ENCODE peak calls at places on chromosomes 16 and 17, in eight cellular contexts. C is GM12865, Y is cardiac muscle cell, B is OCI-LY7, L is endothelial cell of umbilical vein, E is HFF-Myc, J is fibroblast of lung, I is neuronal stem cell. O is an unnamed sample.

GRCh38 chr16:14401839-14402115 is 228.3 kb downstream of the PARN start:
- DNase-seq in C (no peak), Y (peak), B (no peak), L (no peak), E (no peak), J (peak), I (no peak), O (no peak)

GRCh38 chr16:6374816-6375215 is 957.8 kb upstream of the RBFOX1 start:
- DNase-seq in C (no peak), Y (no peak), B (no peak), L (no peak), E (no peak), J (no peak), I (no peak), O (no peak)

GRCh38 chr17:14048169-14048568 is 21.1 kb upstream of the COX10 start:
- DNase-seq in C (no peak), Y (no peak), B (no peak), L (no peak), E (no peak), J (no peak), I (no peak), O (no peak)

GRCh38 chr16:65658339-65659275 is 536.7 kb upstream of the CDH11 start:
- DNase-seq in C (no peak), Y (peak), B (no peak), L (peak), E (peak), J (peak), I (no peak), O (no peak)

GRCh38 chr17:3532859-3533142 is 24.8 kb downstream of the TRPV3 start:
- DNase-seq in C (no peak), Y (no peak), B (no peak), L (no peak), E (no peak), J (no peak), I (no peak), O (no peak)

GRCh38 chr17:42039794-42040763 is 10.3 kb downstream of the C17orf113 start:
- DNase-seq in C (no peak), Y (peak), B (no peak), L (no peak), E (no peak), J (no peak), I (no peak), O (no peak)

GRCh38 chr16:87949071-87949744 is 2.0 kb upstream of the BANP start:
- DNase-seq in C (no peak), Y (no peak), B (peak), L (no peak), E (no peak), J (no peak), I (no peak), O (no peak)

GRCh38 chr17:41061969-41062368 is 2.1 kb upstream of the KRTAP2-3 start:
- DNase-seq in C (no peak), Y (peak), B (no peak), L (no peak), E (peak), J (peak), I (no peak), O (no peak)

GRCh38 chr16:31561698-31562233 is 34.1 kb downstream of the AHSP start:
- DNase-seq in C (no peak), Y (no peak), B (no peak), L (no peak), E (no peak), J (no peak), I (no peak), O (no peak)

GRCh38 chr16:57771141-57771785 is 31.0 kb downstream of the KIFC3 start:
- DNase-seq in C (no peak), Y (no peak), B (no peak), L (no peak), E (no peak), J (no peak), I (no peak), O (no peak)

GRCh38 chr16:77894054-77894632 is 105.8 kb downstream of the VAT1L start:
- DNase-seq in C (no peak), Y (no peak), B (no peak), L (no peak), E (no peak), J (no peak), I (no peak), O (no peak)

GRCh38 chr16:61131447-61131846 is 904.8 kb downstream of the CDH8 start:
- DNase-seq in C (no peak), Y (no peak), B (no peak), L (no peak), E (no peak), J (no peak), I (no peak), O (no peak)
- H3K4me3 ChIP-seq in C (no peak), Y (no peak), B (no peak), L (no peak), E (no peak), J (no peak), I (no peak), O (no peak)

GRCh38 chr16:728890-729744 is 2.2 kb downstream of the HAGHL start:
- DNase-seq in C (peak), Y (no peak), B (no peak), L (no peak), E (no peak), J (no peak), I (no peak), O (no peak)
- H3K4me3 ChIP-seq in C (peak), Y (no peak), B (no peak), L (no peak), E (peak), J (peak), I (peak), O (no peak)

GRCh38 chr17:47651704-47652103 is 2.0 kb downstream of the KPNB1 start:
- DNase-seq in C (no peak), Y (no peak), B (no peak), L (no peak), E (no peak), J (no peak), I (no peak), O (no peak)
- H3K4me3 ChIP-seq in C (peak), Y (peak), B (peak), L (no peak), E (peak), J (peak), I (no peak), O (peak)

DNA sequence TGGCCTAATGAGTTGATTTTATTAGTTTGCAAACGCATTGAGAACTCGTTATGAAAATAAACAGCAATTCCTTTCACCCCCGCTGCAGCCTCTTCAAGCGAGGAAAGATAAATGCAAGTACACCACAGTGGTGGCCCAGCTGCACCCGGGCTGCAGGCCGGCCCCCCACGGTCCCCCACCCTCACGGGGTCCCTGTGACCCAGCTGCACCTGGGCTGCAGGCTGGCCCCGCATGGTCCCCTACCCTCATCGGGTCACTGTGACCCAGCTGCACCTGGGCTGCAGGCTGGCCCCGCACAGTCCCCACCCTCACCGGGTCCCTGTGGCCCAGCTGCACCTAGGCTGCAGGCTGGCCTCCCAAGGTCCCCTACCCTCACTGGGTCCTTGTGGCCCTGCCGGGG is 32.2 kb downstream of the SDK2 start:
- DNase-seq in C (no peak), Y (no peak), B (peak), L (no peak), E (no peak), J (no peak), I (no peak), O (no peak)
- H3K4me3 ChIP-seq in C (no peak), Y (no peak), B (no peak), L (no peak), E (no peak), J (no peak), I (no peak), O (no peak)

GRCh38 chr16:2474877-2475412 is at the start of gene TBC1D24:
- DNase-seq in C (peak), Y (peak), B (peak), L (peak), E (no peak), J (peak), I (peak), O (peak)

GRCh38 chr16:2472885-2473284 is 1.8 kb downstream of the NTN3 start:
- DNase-seq in C (no peak), Y (no peak), B (no peak), L (no peak), E (no peak), J (no peak), I (no peak), O (no peak)

GRCh38 chr16:2472488-2472864 is 1.4 kb downstream of the NTN3 start:
- DNase-seq in C (no peak), Y (no peak), B (no peak), L (no peak), E (no peak), J (no peak), I (no peak), O (no peak)

GRCh38 chr16:2473999-2474876 is 689 bp upstream of the TBC1D24 start:
- DNase-seq in C (peak), Y (peak), B (peak), L (peak), E (no peak), J (no peak), I (no peak), O (peak)

GRCh38 chr16:2473425-2473926 is 1.5 kb upstream of the TBC1D24 start:
- DNase-seq in C (no peak), Y (no peak), B (peak), L (no peak), E (no peak), J (no peak), I (no peak), O (peak)
- H3K4me3 ChIP-seq in C (peak), Y (peak), B (peak), L (no peak), E (peak), J (peak), I (peak), O (no peak)

GRCh38 chr16:12800751-12801308 is 2.9 kb downstream of the CPPED1 start:
- DNase-seq in C (no peak), Y (no peak), B (no peak), L (peak), E (no peak), J (no peak), I (no peak), O (no peak)
- H3K4me3 ChIP-seq in C (no peak), Y (no peak), B (no peak), L (no peak), E (no peak), J (no peak), I (no peak), O (no peak)

DNA sequence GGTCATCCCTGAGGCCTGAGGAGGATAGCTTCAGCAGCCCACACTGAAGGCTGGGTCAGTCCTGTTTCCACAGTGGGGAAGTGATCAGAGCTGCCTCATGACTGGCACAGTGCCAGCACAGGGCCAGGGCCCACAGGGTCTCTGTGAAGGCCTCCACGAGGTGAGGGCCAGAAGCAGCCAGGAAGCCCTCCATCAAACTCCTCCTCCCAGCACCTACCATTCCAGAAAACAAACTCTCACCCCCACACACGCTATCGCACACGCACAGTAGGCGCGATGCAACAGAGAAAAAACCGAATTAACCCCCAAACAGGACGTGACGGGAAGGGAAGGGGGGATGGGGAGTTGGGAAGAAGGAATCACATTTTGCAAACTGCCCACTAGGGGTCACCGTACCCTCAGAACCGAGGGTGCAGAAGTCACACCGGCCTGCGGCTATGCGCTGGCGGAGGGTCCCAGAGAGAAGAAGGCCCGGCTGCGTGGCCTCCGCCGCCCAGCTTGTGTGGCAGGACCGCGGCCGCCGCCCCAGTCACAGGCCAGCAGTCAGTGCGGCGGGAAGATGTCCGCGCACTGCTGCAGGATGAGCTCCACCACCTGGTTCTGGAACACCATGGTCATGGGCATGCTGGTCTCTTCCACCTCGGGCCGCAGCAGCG is 37.6 kb downstream of the ARHGAP27 start:
- DNase-seq in C (peak), Y (peak), B (peak), L (peak), E (peak), J (peak), I (peak), O (peak)
- H3K4me3 ChIP-seq in C (no peak), Y (no peak), B (no peak), L (no peak), E (peak), J (peak), I (no peak), O (no peak)

GRCh38 chr17:1111599-1112443 is 68.0 kb downstream of the ABR start:
- DNase-seq in C (no peak), Y (peak), B (no peak), L (no peak), E (no peak), J (no peak), I (no peak), O (no peak)

GRCh38 chr17:1108810-1109605 is 70.8 kb downstream of the ABR start:
- DNase-seq in C (peak), Y (peak), B (peak), L (peak), E (no peak), J (peak), I (no peak), O (peak)

GRCh38 chr17:1110844-1111598 is 68.8 kb downstream of the ABR start:
- DNase-seq in C (no peak), Y (peak), B (no peak), L (peak), E (peak), J (peak), I (no peak), O (no peak)

GRCh38 chr17:1109606-1110523 is 69.9 kb downstream of the ABR start:
- DNase-seq in C (peak), Y (no peak), B (no peak), L (no peak), E (no peak), J (no peak), I (no peak), O (no peak)

GRCh38 chr17:1110524-1110843 is 69.3 kb downstream of the ABR start:
- DNase-seq in C (no peak), Y (no peak), B (no peak), L (no peak), E (no peak), J (no peak), I (no peak), O (no peak)
- H3K4me3 ChIP-seq in C (no peak), Y (no peak), B (no peak), L (no peak), E (no peak), J (no peak), I (no peak), O (no peak)

O was measured in DND-41.